ENCODE peak calls at places on chromosomes 4 and X, in eight cellular contexts. E, W, M, D, K, T, I and G are unnamed samples.

GRCh38 chr4:16119981-16120380 is 36.2 kb upstream of the PROM1 start:
- DNase-seq in E (no peak), W (no peak), M (no peak), D (no peak), K (no peak), T (peak; percentile 9), I (no peak), G (no peak)

GRCh38 chr4:42786350-42787070 is 106.0 kb upstream of the GRXCR1 start:
- DNase-seq in E (no peak), W (no peak), M (no peak), D (no peak), K (peak; percentile 79), T (peak; percentile 80), I (no peak), G (no peak)

GRCh38 chrX:31036895-31037294 is 34.9 kb downstream of the FTHL17 start:
- DNase-seq in E (peak; percentile 19), W (peak; percentile 62), M (no peak), D (peak; percentile 42), K (no peak), T (peak; percentile 77), I (no peak), G (no peak)

GRCh38 chr4:155885666-155886065 is 17.8 kb upstream of the TDO2 start:
- DNase-seq in E (no peak), W (no peak), M (no peak), D (no peak), K (no peak), T (no peak), I (no peak), G (no peak)

GRCh38 chr4:168560835-168561210 is 64.0 kb downstream of the PALLD start:
- DNase-seq in E (no peak), W (no peak), M (no peak), D (no peak), K (no peak), T (no peak), I (no peak), G (no peak)

GRCh38 chr4:1082215-1083182 is 30.9 kb downstream of the RNF212 start:
- DNase-seq in E (peak; percentile 66), W (peak; percentile 98), M (no peak), D (peak; percentile 70), K (peak; percentile 88), T (no peak), I (no peak), G (peak; percentile 21)

GRCh38 chrX:39414290-39414847 is 613.1 kb downstream of the MID1IP1 start:
- DNase-seq in E (no peak), W (no peak), M (no peak), D (no peak), K (no peak), T (no peak), I (no peak), G (no peak)

GRCh38 chr4:78695910-78696309 is 80.2 kb upstream of the BMP2K start:
- DNase-seq in E (no peak), W (no peak), M (no peak), D (no peak), K (no peak), T (no peak), I (no peak), G (no peak)

GRCh38 chr4:147610666-147611065 is 6.5 kb upstream of the TMEM184C start:
- DNase-seq in E (no peak), W (no peak), M (no peak), D (no peak), K (no peak), T (no peak), I (no peak), G (no peak)

GRCh38 chr4:42331914-42332368 is 65.3 kb upstream of the SHISA3 start:
- DNase-seq in E (peak; percentile 35), W (no peak), M (no peak), D (peak; percentile 56), K (no peak), T (no peak), I (no peak), G (peak; percentile 61)

GRCh38 chrX:101223226-101223625 is 3.6 kb downstream of the DRP2 start:
- DNase-seq in E (no peak), W (no peak), M (no peak), D (no peak), K (no peak), T (no peak), I (no peak), G (no peak)

GRCh38 chrX:101220881-101221280 is 1.3 kb downstream of the DRP2 start:
- DNase-seq in E (no peak), W (peak; percentile 26), M (no peak), D (no peak), K (no peak), T (no peak), I (no peak), G (no peak)

GRCh38 chrX:101219116-101219839 is at the start of gene DRP2:
- DNase-seq in E (no peak), W (no peak), M (no peak), D (peak; percentile 58), K (no peak), T (no peak), I (no peak), G (no peak)

GRCh38 chrX:101217689-101218088 is 1.9 kb upstream of the DRP2 start:
- DNase-seq in E (no peak), W (no peak), M (no peak), D (no peak), K (no peak), T (no peak), I (no peak), G (no peak)

DNA sequence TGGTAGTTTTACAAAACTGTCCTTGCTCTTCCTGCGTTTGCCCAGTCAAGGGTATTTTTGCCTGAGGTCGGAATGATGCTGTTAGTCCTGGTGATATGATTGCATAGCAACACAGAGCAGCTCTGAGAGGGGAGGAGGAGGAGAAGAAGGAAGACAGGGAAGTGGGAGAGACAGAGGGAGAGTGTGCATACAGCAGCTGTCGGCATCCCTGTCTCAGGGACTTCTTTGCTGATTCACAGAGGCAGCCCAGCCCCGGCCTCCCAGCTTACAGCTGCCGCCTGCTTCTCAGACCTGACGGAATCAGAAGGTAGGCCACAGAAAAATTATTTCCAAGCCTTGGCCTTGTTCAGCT is 230 bp downstream of the DRP2 start:
- DNase-seq in E (no peak), W (no peak), M (no peak), D (peak; percentile 71), K (no peak), T (no peak), I (peak; percentile 64), G (no peak)
- H3K4me3 ChIP-seq in E (no peak overlapping the region), W (no peak overlapping the region), M (no peak overlapping the region), D (peak overlapping the region; percentile 33), K (no peak overlapping the region), T (no peak overlapping the region), I (no peak overlapping the region), G (no peak overlapping the region)

GRCh38 chr4:56106755-56107154 is 158.0 kb downstream of the CEP135 start:
- DNase-seq in E (no peak), W (no peak), M (no peak), D (no peak), K (no peak), T (no peak), I (no peak), G (no peak)

GRCh38 chr4:56118055-56118454 is 169.3 kb downstream of the CEP135 start:
- DNase-seq in E (no peak), W (no peak), M (no peak), D (no peak), K (no peak), T (no peak), I (no peak), G (no peak)

GRCh38 chr4:56112377-56112776 is 163.6 kb downstream of the CEP135 start:
- DNase-seq in E (no peak), W (no peak), M (no peak), D (no peak), K (no peak), T (peak; percentile 59), I (no peak), G (no peak)
- TF ChIP-seq CTCF in E (no peak), W (no peak), M (no peak), D (no peak), K (no peak), T (peak; percentile 74), I (no peak), G (no peak)

DNA sequence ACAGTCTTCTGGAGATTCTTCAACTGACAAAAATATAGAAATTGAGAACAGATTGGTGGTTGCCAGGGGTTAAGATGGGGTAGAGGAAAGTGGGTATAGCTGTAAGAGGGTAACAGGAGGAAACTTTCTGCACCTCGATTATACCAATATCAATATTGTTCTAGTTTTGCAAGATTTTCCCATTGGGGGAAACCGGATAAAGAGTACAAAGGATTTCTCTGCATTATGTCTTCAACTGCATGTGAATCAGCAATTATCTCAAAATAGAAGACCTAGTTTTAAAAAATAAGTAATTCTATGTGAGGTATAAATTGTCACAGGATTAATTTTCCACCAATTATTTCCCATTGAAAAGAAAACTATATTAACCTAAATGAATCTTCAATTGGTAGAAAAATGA is 65.7 kb downstream of the LRBA start:
- DNase-seq in E (no peak), W (no peak), M (no peak), D (no peak), K (no peak), T (no peak), I (no peak), G (no peak)
- H3K4me3 ChIP-seq in E (no peak overlapping the region), W (no peak overlapping the region), M (no peak overlapping the region), D (no peak overlapping the region), K (no peak overlapping the region), T (no peak overlapping the region), I (no peak overlapping the region), G (no peak overlapping the region)

GRCh38 chrX:36898301-36898700 is 109.9 kb upstream of the FAM47C start:
- DNase-seq in E (no peak), W (no peak), M (no peak), D (peak; percentile 0), K (no peak), T (no peak), I (no peak), G (no peak)
- TF ChIP-seq CTCF in E (no peak), W (peak; percentile 35), M (no peak), D (peak; percentile 35), K (peak; percentile 28), T (peak; percentile 77), I (peak; percentile 14), G (peak; percentile 63)